ENCODE peak calls at places on chromosomes 16 and 17, in four cellular contexts. One of them, this sample, is unnamed. For H3K4me1 and H3K9me3, the result is how much of the 10 kb centered on the place peaks cover.

GRCh38 chr17:21689604-21690003 is 2.7 kb upstream of the KCNJ18 start:
- DNase-seq in PC-3: peak
- DNase-seq in CD8-positive, alpha-beta T cell: no peak
- DNase-seq in ovary: peak
- DNase-seq in this sample: no peak

GRCh38 chr16:47695746-47696145 is 234.6 kb downstream of the PHKB start:
- DNase-seq in CD8-positive, alpha-beta T cell: no peak
- DNase-seq in PC-3: no peak
- DNase-seq in ovary: no peak
- DNase-seq in this sample: no peak

GRCh38 chr16:21159281-21159951 is 942 bp downstream of the LDAF1 start:
- DNase-seq in PC-3: peak
- DNase-seq in ovary: peak
- DNase-seq in CD8-positive, alpha-beta T cell: no peak
- DNase-seq in this sample: no peak

GRCh38 chr17:80981062-80981902 is 10.4 kb upstream of the CHMP6 start:
- DNase-seq in CD8-positive, alpha-beta T cell: peak
- DNase-seq in ovary: no peak
- DNase-seq in PC-3: peak
- DNase-seq in this sample: no peak

GRCh38 chr16:2005646-2006045 is 4.0 kb downstream of the ZNF598 start:
- DNase-seq in ovary: no peak
- DNase-seq in CD8-positive, alpha-beta T cell: no peak
- DNase-seq in PC-3: no peak
- DNase-seq in this sample: no peak

GRCh38 chr17:32671891-32672290 is 185.1 kb downstream of the CDK5R1 start:
- DNase-seq in ovary: no peak
- DNase-seq in CD8-positive, alpha-beta T cell: no peak
- DNase-seq in PC-3: peak
- DNase-seq in this sample: no peak

GRCh38 chr16:22184615-22184968 is 21.5 kb upstream of the EEF2K start:
- DNase-seq in PC-3: no peak
- DNase-seq in CD8-positive, alpha-beta T cell: no peak
- DNase-seq in ovary: no peak
- DNase-seq in this sample: no peak

GRCh38 chr16:75624921-75625334 is 1.8 kb upstream of the ADAT1 start:
- DNase-seq in PC-3: no peak
- DNase-seq in ovary: no peak
- DNase-seq in CD8-positive, alpha-beta T cell: no peak
- DNase-seq in this sample: no peak

GRCh38 chr17:68048996-68049395 is 13.5 kb downstream of the KPNA2 start:
- DNase-seq in CD8-positive, alpha-beta T cell: no peak
- DNase-seq in ovary: no peak
- DNase-seq in PC-3: peak
- DNase-seq in this sample: no peak

GRCh38 chr16:19864566-19864965 is 20.1 kb downstream of the GPRC5B start:
- DNase-seq in PC-3: no peak
- DNase-seq in CD8-positive, alpha-beta T cell: no peak
- DNase-seq in ovary: no peak
- DNase-seq in this sample: no peak

GRCh38 chr16:55643161-55643970 is 12.4 kb upstream of the SLC6A2 start:
- DNase-seq in ovary: no peak
- DNase-seq in PC-3: no peak
- DNase-seq in CD8-positive, alpha-beta T cell: no peak
- DNase-seq in this sample: no peak

GRCh38 chr16:70157105-70157476 is 16.5 kb upstream of the CLEC18C start:
- DNase-seq in CD8-positive, alpha-beta T cell: no peak
- DNase-seq in PC-3: no peak
- DNase-seq in ovary: no peak
- DNase-seq in this sample: no peak

GRCh38 chr17:81037026-81037782 is 2.3 kb downstream of the BAIAP2 start:
- DNase-seq in ovary: no peak
- DNase-seq in PC-3: peak
- DNase-seq in CD8-positive, alpha-beta T cell: no peak
- DNase-seq in this sample: no peak

GRCh38 chr16:75024591-75024990 is 25.8 kb downstream of the ZNRF1 start:
- DNase-seq in ovary: no peak
- DNase-seq in PC-3: no peak
- DNase-seq in CD8-positive, alpha-beta T cell: no peak
- DNase-seq in this sample: no peak

GRCh38 chr16:71867934-71868333 is 16.0 kb downstream of the ZNF821 start:
- DNase-seq in PC-3: no peak
- DNase-seq in ovary: no peak
- DNase-seq in CD8-positive, alpha-beta T cell: no peak
- DNase-seq in this sample: no peak

GRCh38 chr16:23700509-23700908 is 12.5 kb downstream of the ERN2 start:
- DNase-seq in CD8-positive, alpha-beta T cell: no peak
- DNase-seq in ovary: no peak
- DNase-seq in PC-3: no peak
- DNase-seq in this sample: no peak

GRCh38 chr17:61360318-61360717 is 39.3 kb upstream of the TBX2 start:
- DNase-seq in ovary: no peak
- DNase-seq in PC-3: no peak
- DNase-seq in CD8-positive, alpha-beta T cell: no peak
- DNase-seq in this sample: no peak

GRCh38 chr17:73410586-73411329 is 99.0 kb upstream of the CDC42EP4 start:
- DNase-seq in CD8-positive, alpha-beta T cell: no peak
- DNase-seq in ovary: no peak
- DNase-seq in PC-3: no peak
- DNase-seq in this sample: no peak

GRCh38 chr17:79988163-79988971 is 47.3 kb downstream of the TBC1D16 start:
- DNase-seq in PC-3: peak
- DNase-seq in ovary: peak
- DNase-seq in CD8-positive, alpha-beta T cell: no peak
- DNase-seq in this sample: no peak

GRCh38 chr16:15829460-15829859 is 27.4 kb downstream of the MYH11 start:
- DNase-seq in PC-3: no peak
- DNase-seq in CD8-positive, alpha-beta T cell: no peak
- DNase-seq in ovary: peak
- DNase-seq in this sample: no peak

GRCh38 chr16:68395167-68395786 is 53.0 kb downstream of the SMPD3 start:
- DNase-seq in CD8-positive, alpha-beta T cell: no peak
- DNase-seq in ovary: no peak
- DNase-seq in PC-3: no peak
- DNase-seq in this sample: no peak

GRCh38 chr17:83008526-83008925 is 70.9 kb upstream of the METRNL start:
- DNase-seq in CD8-positive, alpha-beta T cell: no peak
- DNase-seq in ovary: no peak
- DNase-seq in PC-3: no peak
- DNase-seq in this sample: no peak

GRCh38 chr16:2854700-2855309 is 3.2 kb downstream of the PRSS22 start:
- DNase-seq in PC-3: peak
- DNase-seq in ovary: no peak
- DNase-seq in CD8-positive, alpha-beta T cell: no peak
- DNase-seq in this sample: no peak

GRCh38 chr17:79743614-79744013 is 12.9 kb downstream of the ENPP7 start:
- DNase-seq in PC-3: no peak
- DNase-seq in CD8-positive, alpha-beta T cell: no peak
- DNase-seq in ovary: no peak
- DNase-seq in this sample: no peak

GRCh38 chr16:379183-379960 is 2.4 kb downstream of the PGAP6 start:
- DNase-seq in CD8-positive, alpha-beta T cell: no peak
- DNase-seq in ovary: no peak
- DNase-seq in PC-3: no peak
- DNase-seq in this sample: no peak

GRCh38 chr16:31074814-31075183 is 577 bp downstream of the ZNF646 start:
- DNase-seq in PC-3: no peak
- DNase-seq in CD8-positive, alpha-beta T cell: no peak
- DNase-seq in ovary: no peak
- DNase-seq in this sample: no peak

GRCh38 chr17:8599351-8600011 is 31.0 kb downstream of the MYH10 start:
- DNase-seq in PC-3: no peak
- DNase-seq in CD8-positive, alpha-beta T cell: no peak
- DNase-seq in ovary: no peak
- DNase-seq in this sample: no peak

GRCh38 chr17:77352996-77353395 is 212.2 kb downstream of the SEC14L1 start:
- DNase-seq in PC-3: no peak
- DNase-seq in ovary: peak
- DNase-seq in CD8-positive, alpha-beta T cell: no peak
- DNase-seq in this sample: no peak

GRCh38 chr17:76461765-76462555 is 5.4 kb upstream of the AANAT start:
- DNase-seq in CD8-positive, alpha-beta T cell: no peak
- DNase-seq in ovary: no peak
- DNase-seq in PC-3: no peak
- DNase-seq in this sample: no peak

GRCh38 chr17:28335959-28336871 is 654 bp downstream of the TNFAIP1 start:
- DNase-seq in PC-3: peak
- DNase-seq in CD8-positive, alpha-beta T cell: no peak
- DNase-seq in ovary: peak
- DNase-seq in this sample: peak

GRCh38 chr17:17882182-17882581 is 45.4 kb upstream of the SREBF1 start:
- DNase-seq in PC-3: no peak
- DNase-seq in CD8-positive, alpha-beta T cell: no peak
- DNase-seq in ovary: no peak
- DNase-seq in this sample: no peak

GRCh38 chr17:11598274-11599221 is at the start of gene DNAH9:
- DNase-seq in ovary: peak
- DNase-seq in CD8-positive, alpha-beta T cell: no peak
- DNase-seq in PC-3: no peak
- DNase-seq in this sample: peak

GRCh38 chr17:36869441-36869840 is 67.8 kb upstream of the LHX1 start:
- DNase-seq in ovary: no peak
- DNase-seq in PC-3: no peak
- DNase-seq in CD8-positive, alpha-beta T cell: no peak
- DNase-seq in this sample: no peak

GRCh38 chr16:66175580-66175979 is 190.9 kb upstream of the CDH5 start:
- DNase-seq in CD8-positive, alpha-beta T cell: no peak
- DNase-seq in PC-3: no peak
- DNase-seq in ovary: no peak
- DNase-seq in this sample: no peak

GRCh38 chr16:86884256-86884655 is 305.9 kb downstream of the FOXL1 start:
- DNase-seq in PC-3: no peak
- DNase-seq in CD8-positive, alpha-beta T cell: no peak
- DNase-seq in ovary: no peak
- DNase-seq in this sample: no peak

GRCh38 chr16:51569204-51569911 is 418.3 kb upstream of the SALL1 start:
- DNase-seq in CD8-positive, alpha-beta T cell: no peak
- DNase-seq in PC-3: no peak
- DNase-seq in ovary: no peak
- DNase-seq in this sample: no peak
- H3K27ac ChIP-seq in CD8-positive, alpha-beta T cell: no peak
- H3K27ac ChIP-seq in PC-3: no peak
- H3K27ac ChIP-seq in ovary: no peak
- H3K27ac ChIP-seq in this sample: no peak

GRCh38 chr17:42674755-42675347 is 1.9 kb downstream of the PLEKHH3 start:
- DNase-seq in PC-3: no peak
- DNase-seq in CD8-positive, alpha-beta T cell: no peak
- DNase-seq in ovary: no peak
- DNase-seq in this sample: no peak
- H3K4me1 ChIP-seq in PC-3: under half
- H3K4me1 ChIP-seq in CD8-positive, alpha-beta T cell: half or more
- H3K4me1 ChIP-seq in ovary: under half
- H3K4me1 ChIP-seq in this sample: under half

GRCh38 chr17:51707216-51707615 is 446.9 kb downstream of the UTP18 start:
- DNase-seq in PC-3: peak
- DNase-seq in CD8-positive, alpha-beta T cell: no peak
- DNase-seq in ovary: no peak
- DNase-seq in this sample: no peak
- H3K9me3 ChIP-seq in PC-3: under half
- H3K9me3 ChIP-seq in CD8-positive, alpha-beta T cell: under half
- H3K9me3 ChIP-seq in ovary: under half
- H3K9me3 ChIP-seq in this sample: under half

GRCh38 chr17:1605681-1606351 is 22.8 kb downstream of the SLC43A2 start:
- DNase-seq in PC-3: no peak
- DNase-seq in CD8-positive, alpha-beta T cell: no peak
- DNase-seq in ovary: no peak
- DNase-seq in this sample: no peak

GRCh38 chr17:1606352-1606985 is 22.2 kb downstream of the SLC43A2 start:
- DNase-seq in PC-3: no peak
- DNase-seq in CD8-positive, alpha-beta T cell: no peak
- DNase-seq in ovary: no peak
- DNase-seq in this sample: no peak

GRCh38 chr17:1604831-1605528 is 23.7 kb downstream of the SLC43A2 start:
- DNase-seq in ovary: peak
- DNase-seq in PC-3: no peak
- DNase-seq in CD8-positive, alpha-beta T cell: no peak
- DNase-seq in this sample: no peak

GRCh38 chr17:1608676-1609075 is 20.0 kb downstream of the SLC43A2 start:
- DNase-seq in PC-3: no peak
- DNase-seq in CD8-positive, alpha-beta T cell: no peak
- DNase-seq in ovary: no peak
- DNase-seq in this sample: no peak

DNA sequence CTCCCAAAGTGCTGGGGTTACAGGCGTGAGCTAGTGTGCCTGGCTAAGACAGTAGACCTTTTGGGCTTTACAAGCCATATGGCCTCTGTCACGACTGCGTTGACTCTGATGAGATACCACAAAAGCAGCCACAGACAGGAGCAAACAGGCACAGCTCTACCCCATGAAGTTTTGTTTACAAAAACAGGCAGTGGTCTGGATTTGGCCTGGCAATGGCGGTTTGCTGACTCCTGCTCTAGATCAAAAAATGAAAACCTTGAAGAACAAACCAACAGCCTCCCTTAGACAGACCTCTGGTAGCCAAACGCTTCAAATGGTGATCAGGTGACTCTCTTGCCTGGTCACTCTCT is 20.7 kb downstream of the SLC43A2 start:
- DNase-seq in ovary: no peak
- DNase-seq in CD8-positive, alpha-beta T cell: no peak
- DNase-seq in PC-3: no peak
- DNase-seq in this sample: no peak
- H3K27ac ChIP-seq in ovary: no peak
- H3K27ac ChIP-seq in CD8-positive, alpha-beta T cell: no peak
- H3K27ac ChIP-seq in PC-3: no peak
- H3K27ac ChIP-seq in this sample: no peak

This sample was measured in iPS DF 6.9.